ENCODE peak calls at places on chromosomes 5 and 9, in eight cellular contexts. E, W, K, B, A, Q, G and X are unnamed samples.

GRCh38 chr9:122058707-122059106 is 34.4 kb downstream of the TTLL11 start:
- DNase-seq in E (no peak), W (no peak), K (no peak), Q (no peak), A (no peak), B (no peak), G (no peak), X (no peak)

GRCh38 chr5:6950250-6950649 is 237.0 kb downstream of the TENT4A start:
- DNase-seq in E (no peak), W (no peak), G (peak), B (no peak), Q (no peak), A (no peak), K (no peak), X (no peak)

GRCh38 chr5:20291766-20292165 is 303.8 kb upstream of the CDH18 start:
- DNase-seq in K (no peak), B (no peak), G (no peak), W (no peak), E (no peak), A (no peak), Q (no peak), X (no peak)

GRCh38 chr9:5450360-5451051 is at the start of gene CD274:
- DNase-seq in Q (peak), B (peak), E (peak), W (peak), A (peak), K (peak), G (peak), X (peak)

GRCh38 chr5:35285435-35285834 is 55.1 kb upstream of the PRLR start:
- DNase-seq in A (no peak), B (no peak), K (no peak), Q (no peak), G (no peak), E (no peak), W (no peak), X (no peak)

GRCh38 chr5:158560170-158560569 is 539.5 kb downstream of the EBF1 start:
- DNase-seq in E (no peak), Q (no peak), W (no peak), B (no peak), A (no peak), K (no peak), G (no peak), X (no peak)

GRCh38 chr5:6464441-6464840 is 15.8 kb downstream of the UBE2QL1 start:
- DNase-seq in A (no peak), K (peak), E (no peak), B (no peak), W (no peak), Q (no peak), G (no peak), X (no peak)

GRCh38 chr5:66850354-66851075 is 254.3 kb downstream of the MAST4 start:
- DNase-seq in E (no peak), A (no peak), G (no peak), Q (no peak), W (no peak), B (no peak), K (no peak), X (no peak)

GRCh38 chr5:86030753-86031152 is 587.0 kb upstream of the COX7C start:
- DNase-seq in W (no peak), A (no peak), B (no peak), Q (no peak), E (no peak), G (no peak), K (no peak), X (no peak)

GRCh38 chr9:12712532-12712931 is 19.3 kb downstream of the TYRP1 start:
- DNase-seq in E (no peak), K (no peak), Q (no peak), W (no peak), B (no peak), G (no peak), A (no peak), X (no peak)

GRCh38 chr9:93299418-93300174 is 115.7 kb downstream of the WNK2 start:
- DNase-seq in K (peak), A (peak), W (no peak), E (no peak), G (no peak), B (no peak), Q (no peak), X (no peak)

GRCh38 chr9:79764377-79764776 is 192.6 kb downstream of the TLE4 start:
- DNase-seq in W (no peak), E (no peak), A (peak), B (no peak), K (peak), Q (no peak), G (peak), X (no peak)

GRCh38 chr9:83986765-83987401 is 6.3 kb downstream of the RMI1 start:
- DNase-seq in E (peak), A (peak), G (no peak), K (no peak), B (no peak), W (no peak), Q (no peak), X (no peak)

GRCh38 chr5:73213566-73213998 is 40.6 kb downstream of the TMEM174 start:
- DNase-seq in K (no peak), E (no peak), Q (no peak), W (no peak), G (peak), B (no peak), A (peak), X (no peak)

GRCh38 chr5:67520161-67520886 is 323.7 kb upstream of the CD180 start:
- DNase-seq in Q (no peak), B (no peak), K (no peak), G (no peak), E (no peak), W (no peak), A (no peak), X (no peak)

GRCh38 chr9:21455320-21455719 is 15.1 kb downstream of the IFNA1 start:
- DNase-seq in Q (no peak), A (no peak), K (peak), W (no peak), E (no peak), B (no peak), G (no peak), X (peak)

GRCh38 chr5:126888180-126888579 is 111.2 kb downstream of the LMNB1 start:
- DNase-seq in G (no peak), A (no peak), B (no peak), Q (no peak), E (no peak), W (no peak), K (no peak), X (no peak)

GRCh38 chr5:137075163-137075970 is 423.8 kb downstream of the SPOCK1 start:
- DNase-seq in Q (no peak), E (peak), A (peak), W (no peak), B (no peak), K (peak), G (peak), X (peak)

GRCh38 chr5:374631-375335 is 53.3 kb downstream of the AHRR start:
- DNase-seq in K (peak), B (no peak), G (no peak), A (peak), W (no peak), E (peak), Q (no peak), X (no peak)

GRCh38 chr5:77444356-77444755 is 47.8 kb downstream of the WDR41 start:
- DNase-seq in Q (no peak), A (no peak), G (no peak), W (no peak), B (no peak), K (no peak), E (no peak), X (no peak)

GRCh38 chr5:135332519-135333150 is 66.4 kb downstream of the MACROH2A1 start:
- DNase-seq in B (no peak), K (no peak), W (no peak), G (peak), E (no peak), Q (no peak), A (no peak), X (peak)

GRCh38 chr9:108813951-108814601 is 41.7 kb downstream of the ACTL7B start:
- DNase-seq in K (no peak), A (no peak), G (peak), E (no peak), W (no peak), B (no peak), Q (no peak), X (no peak)

GRCh38 chr5:116480894-116481510 is 93.6 kb downstream of the SEMA6A start:
- DNase-seq in K (no peak), E (no peak), B (no peak), A (no peak), Q (no peak), G (no peak), W (no peak), X (no peak)

GRCh38 chr5:135140805-135141204 is 106.8 kb upstream of the PITX1 start:
- DNase-seq in G (peak), E (no peak), A (peak), K (no peak), W (no peak), B (no peak), Q (no peak), X (no peak)